ENCODE peak calls at places on chromosomes 13 and 19, in seven cellular contexts. R, J, T, Q, P, C and B are unnamed samples.

GRCh38 chr13:53191091-53191490 is 162.5 kb downstream of the OLFM4 start:
- DNase-seq in R (no peak), J (no peak), T (no peak), Q (no peak), P (no peak), C (peak; percentile 11), B (no peak)

GRCh38 chr19:40754611-40755247 is 3.7 kb downstream of the SNRPA start:
- DNase-seq in R (no peak), J (peak; percentile 63), T (no peak), Q (peak; percentile 57), P (no peak), C (no peak), B (no peak)

GRCh38 chr19:58063712-58064111 is 4.6 kb downstream of the ZNF135 start:
- DNase-seq in R (no peak), J (no peak), T (no peak), Q (no peak), P (no peak), C (no peak), B (no peak)

GRCh38 chr19:29845576-29846176 is 33.9 kb downstream of the CCNE1 start:
- DNase-seq in R (no peak), J (peak; percentile 57), T (no peak), Q (peak; percentile 22), P (peak; percentile 26), C (peak; percentile 53), B (no peak)

GRCh38 chr19:33659835-33660234 is 38.1 kb downstream of the CHST8 start:
- DNase-seq in R (no peak), J (no peak), T (no peak), Q (no peak), P (no peak), C (no peak), B (no peak)

GRCh38 chr19:8097198-8097597 is 44.6 kb downstream of the CCL25 start:
- DNase-seq in R (no peak), J (no peak), T (no peak), Q (no peak), P (no peak), C (no peak), B (no peak)

GRCh38 chr13:34577051-34577450 is 365.0 kb upstream of the NBEA start:
- DNase-seq in R (no peak), J (no peak), T (no peak), Q (no peak), P (peak; percentile 27), C (no peak), B (no peak)

GRCh38 chr13:74128171-74128767 is 5.9 kb downstream of the KLF12 start:
- DNase-seq in R (no peak), J (no peak), T (no peak), Q (no peak), P (peak; percentile 71), C (peak; percentile 36), B (no peak)

GRCh38 chr19:48696353-48697010 is 711 bp downstream of the FUT2 start:
- DNase-seq in R (no peak), J (no peak), T (no peak), Q (no peak), P (no peak), C (no peak), B (no peak)

GRCh38 chr13:90445179-90445578 is 902.3 kb upstream of the MIR17HG start:
- DNase-seq in R (no peak), J (no peak), T (no peak), Q (no peak), P (peak; percentile 86), C (peak; percentile 33), B (peak; percentile 83)

GRCh38 chr19:10552596-10553053 is 8.9 kb downstream of the ATG4D start:
- DNase-seq in R (peak; percentile 70), J (no peak), T (no peak), Q (no peak), P (no peak), C (no peak), B (no peak)

GRCh38 chr13:43522788-43523187 is 264.0 kb downstream of the ENOX1 start:
- DNase-seq in R (no peak), J (no peak), T (no peak), Q (no peak), P (peak; percentile 55), C (no peak), B (peak; percentile 55)

GRCh38 chr19:858868-859843 is at the start of gene CFD:
- DNase-seq in R (no peak), J (peak; percentile 88), T (peak; percentile 79), Q (no peak), P (no peak), C (no peak), B (no peak)

GRCh38 chr19:10751109-10751972 is 33.5 kb downstream of the DNM2 start:
- DNase-seq in R (no peak), J (peak; percentile 74), T (peak; percentile 42), Q (no peak), P (no peak), C (no peak), B (no peak)

GRCh38 chr19:51380379-51380778 is 7.4 kb downstream of the LIM2 start:
- DNase-seq in R (no peak), J (no peak), T (no peak), Q (no peak), P (no peak), C (no peak), B (no peak)

GRCh38 chr13:98075048-98075447 is 67.8 kb upstream of the FARP1 start:
- DNase-seq in R (no peak), J (no peak), T (no peak), Q (no peak), P (no peak), C (no peak), B (no peak)

GRCh38 chr13:43411741-43412140 is 375.0 kb downstream of the ENOX1 start:
- DNase-seq in R (no peak), J (no peak), T (peak; percentile 51), Q (no peak), P (no peak), C (no peak), B (no peak)

GRCh38 chr13:66660013-66660804 is 569.9 kb downstream of the PCDH9 start:
- DNase-seq in R (no peak), J (no peak), T (no peak), Q (no peak), P (peak; percentile 62), C (no peak), B (peak; percentile 15)

GRCh38 chr19:54682306-54682705 is 19.5 kb downstream of the LILRB4 start:
- DNase-seq in R (no peak), J (peak; percentile 22), T (no peak), Q (no peak), P (no peak), C (no peak), B (no peak)

GRCh38 chr13:41764558-41764957 is 196.4 kb downstream of the VWA8 start:
- DNase-seq in R (no peak), J (no peak), T (no peak), Q (no peak), P (no peak), C (no peak), B (no peak)

GRCh38 chr13:24267801-24268200 is 41.6 kb upstream of the C1QTNF9 start:
- DNase-seq in R (no peak), J (no peak), T (no peak), Q (no peak), P (no peak), C (no peak), B (no peak)

GRCh38 chr19:47765522-47766358 is 12.8 kb upstream of the SELENOW start:
- DNase-seq in R (peak; percentile 88), J (peak; percentile 54), T (peak; percentile 75), Q (no peak), P (no peak), C (peak; percentile 91), B (no peak)

GRCh38 chr13:30331331-30331771 is 24.0 kb upstream of the KATNAL1 start:
- DNase-seq in R (no peak), J (no peak), T (peak; percentile 22), Q (no peak), P (no peak), C (no peak), B (no peak)

DNA sequence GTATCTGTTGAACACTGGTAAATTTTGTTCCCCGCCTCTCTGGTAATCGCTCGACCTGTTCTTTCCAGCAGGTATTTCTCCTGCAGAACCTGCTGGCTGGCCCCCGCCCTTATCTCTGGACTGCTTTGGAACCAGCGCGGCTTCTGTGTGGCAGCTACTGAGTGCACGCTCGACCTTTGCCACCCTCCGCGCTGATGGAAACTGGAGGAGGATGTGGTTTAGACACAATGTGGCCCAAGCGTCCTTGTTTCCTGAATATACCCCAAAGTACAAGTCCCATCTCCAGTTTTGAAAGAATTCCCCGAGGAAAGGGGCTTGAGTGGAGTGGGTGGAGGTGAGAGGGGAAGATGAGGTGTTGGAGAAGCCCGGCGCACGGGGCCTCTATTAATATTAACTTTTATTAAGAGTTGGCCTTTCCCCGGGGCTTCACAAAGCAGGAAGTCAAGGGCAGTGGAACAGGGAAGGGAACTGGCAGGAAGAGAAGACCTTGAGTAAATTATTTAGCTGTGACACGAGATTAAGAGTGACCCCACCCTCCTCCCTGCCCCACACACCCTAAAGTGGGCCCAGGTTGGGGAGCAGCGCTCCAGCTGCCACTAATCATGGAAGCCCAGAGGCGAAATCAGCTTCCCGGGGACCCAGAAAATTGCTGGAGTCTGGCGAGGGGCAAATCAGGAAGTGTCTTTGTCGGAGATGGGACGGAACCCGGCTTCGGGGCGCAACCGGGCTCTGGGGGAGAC is 16.0 kb downstream of the CDX2 start:
- DNase-seq in R (no peak), J (peak; percentile 39), T (no peak), Q (peak; percentile 84), P (no peak), C (no peak), B (no peak)
- H3K4me3 ChIP-seq in R (peak overlapping the region; percentile 47), J (peak overlapping the region; percentile 54), T (peak overlapping the region; percentile 62), Q (peak overlapping the region; percentile 44), P (no peak overlapping the region), C (peak overlapping the region; percentile 24), B (peak overlapping the region; percentile 36)

DNA sequence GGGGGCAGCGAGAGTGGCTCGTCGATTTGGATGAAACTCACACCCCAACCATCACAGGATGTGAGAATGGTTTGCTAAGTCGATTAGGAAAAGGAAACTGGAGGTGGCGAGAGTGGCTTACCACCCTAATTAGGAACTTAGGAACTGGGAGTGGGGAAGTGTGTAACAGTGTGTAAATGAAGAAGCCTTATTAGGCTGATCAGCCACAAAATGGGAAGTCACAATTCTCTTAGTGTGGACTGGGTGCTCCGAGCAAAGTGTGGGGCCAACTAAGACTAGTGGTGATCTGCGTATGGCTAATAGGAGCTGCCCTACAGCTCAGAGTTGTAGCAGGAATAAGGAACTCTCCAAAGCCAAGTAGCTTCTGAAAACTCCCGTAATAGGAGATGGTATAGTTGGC is 7.6 kb downstream of the SIGLEC11 start:
- DNase-seq in R (no peak), J (peak; percentile 73), T (no peak), Q (no peak), P (no peak), C (no peak), B (no peak)
- H3K27me3 ChIP-seq in R (peaks cover 4% of the 10 kb centered on the region), J (no peaks in the 10 kb centered on the region), T (peaks cover 39% of the 10 kb centered on the region), Q (no peaks in the 10 kb centered on the region), P (no peaks in the 10 kb centered on the region), C (no peaks in the 10 kb centered on the region), B (peaks cover 8% of the 10 kb centered on the region)

DNA sequence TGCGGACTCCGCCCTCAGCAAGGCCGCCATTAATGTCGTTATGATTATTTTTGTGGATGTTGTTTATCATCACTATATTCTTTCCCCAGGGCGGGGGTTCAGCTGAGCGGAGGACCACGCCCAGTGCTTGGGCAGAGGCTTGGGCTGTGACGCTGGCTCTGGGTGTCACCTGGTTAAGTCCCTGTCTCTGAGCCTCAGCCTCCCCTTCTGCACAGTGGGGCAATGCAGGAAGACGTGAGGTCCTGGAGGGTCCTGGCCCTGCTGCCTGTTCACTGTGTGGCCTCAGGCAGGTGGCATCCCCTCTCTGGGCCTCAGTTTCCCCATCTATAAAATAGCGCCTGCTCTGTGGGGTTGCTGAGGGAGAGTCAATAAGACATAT is 32.5 kb downstream of the NFIC start:
- DNase-seq in R (no peak), J (no peak), T (no peak), Q (no peak), P (no peak), C (no peak), B (no peak)
- H3K4me3 ChIP-seq in R (no peak overlapping the region), J (no peak overlapping the region), T (peak overlapping the region; percentile 58), Q (no peak overlapping the region), P (no peak overlapping the region), C (no peak overlapping the region), B (no peak overlapping the region)

GRCh38 chr19:39704181-39705044 is at the start of gene LGALS14:
- DNase-seq in R (no peak), J (no peak), T (no peak), Q (no peak), P (no peak), C (no peak), B (no peak)
- H3K27me3 ChIP-seq in R (no peaks in the 10 kb centered on the region), J (no peaks in the 10 kb centered on the region), T (peaks cover 78% of the 10 kb centered on the region), Q (no peaks in the 10 kb centered on the region), P (no peaks in the 10 kb centered on the region), C (no peaks in the 10 kb centered on the region), B (no peaks in the 10 kb centered on the region)